ENCODE peak calls at places on chromosome 21, in seven cellular contexts. B is activated CD8-positive, alpha-beta memory T cell treated with anti-CD3 and anti-CD28 coated beads for 1 hour; Q is choroid plexus epithelial cell; L is activated CD4-positive, alpha-beta T cell treated with anti-CD3 and anti-CD28 coated beads for 1 hour; P is type B pancreatic cell; M is neuronal stem cell; S is naive thymus-derived CD8-positive, alpha-beta T cell. N is an unnamed sample.

GRCh38 chr21:17602874-17603273 is 9.8 kb downstream of the BTG3 start:
- DNase-seq in L (no peak), S (no peak), B (no peak), Q (peak; percentile 80), M (no peak), P (no peak), N (no peak)

GRCh38 chr21:34534522-34534921 is 22.5 kb upstream of the KCNE1 start:
- DNase-seq in Q (no peak), B (no peak), L (no peak), P (no peak), M (no peak), S (no peak), N (no peak)

GRCh38 chr21:43903451-43904091 is 38.5 kb downstream of the AGPAT3 start:
- DNase-seq in B (no peak), P (no peak), S (no peak), L (no peak), M (no peak), Q (no peak), N (no peak)

GRCh38 chr21:16534408-16535099 is 804.8 kb downstream of the USP25 start:
- DNase-seq in P (no peak), B (no peak), S (no peak), M (no peak), Q (peak; percentile 82), L (no peak), N (peak; percentile 46)

GRCh38 chr21:15126948-15127347 is 62.1 kb upstream of the NRIP1 start:
- DNase-seq in P (no peak), Q (no peak), S (no peak), M (no peak), L (no peak), B (no peak), N (no peak)

GRCh38 chr21:43824250-43824882 is 35.0 kb downstream of the RRP1 start:
- DNase-seq in S (no peak), P (no peak), Q (peak; percentile 60), M (no peak), B (no peak), L (no peak), N (no peak)

GRCh38 chr21:45537746-45538291 is 4.4 kb downstream of the SLC19A1 start:
- DNase-seq in B (no peak), Q (no peak), L (no peak), P (peak; percentile 36), S (no peak), M (no peak), N (no peak)

GRCh38 chr21:37787456-37787855 is 128.8 kb downstream of the KCNJ6 start:
- DNase-seq in M (no peak), P (no peak), S (no peak), L (no peak), B (no peak), Q (peak; percentile 83), N (no peak)

GRCh38 chr21:35933466-35933865 is 126.9 kb downstream of the SETD4 start:
- DNase-seq in B (no peak), Q (peak; percentile 78), P (no peak), L (no peak), S (no peak), M (no peak), N (no peak)

GRCh38 chr21:36973986-36974850 is 7.7 kb upstream of the HLCS start:
- DNase-seq in M (no peak), B (no peak), L (no peak), S (no peak), P (no peak), Q (no peak), N (no peak)

GRCh38 chr21:35810431-35810970 is 249.8 kb downstream of the SETD4 start:
- DNase-seq in B (no peak), M (no peak), P (no peak), L (no peak), S (no peak), Q (no peak), N (no peak)

GRCh38 chr21:15064576-15065380 is at the start of gene NRIP1:
- DNase-seq in Q (peak; percentile 95), L (peak; percentile 77), P (peak; percentile 90), S (peak; percentile 85), M (peak; percentile 86), B (peak; percentile 67), N (peak; percentile 66)

GRCh38 chr21:32245971-32246370 is 32.9 kb downstream of the MIS18A start:
- DNase-seq in P (no peak), L (no peak), Q (no peak), S (no peak), B (no peak), M (no peak), N (no peak)

GRCh38 chr21:45267390-45267760 is 20.3 kb downstream of the POFUT2 start:
- DNase-seq in B (no peak), Q (no peak), M (no peak), L (no peak), P (peak; percentile 47), S (no peak), N (no peak)

GRCh38 chr21:42193721-42194120 is 25.2 kb upstream of the ABCG1 start:
- DNase-seq in L (no peak), Q (no peak), P (no peak), B (no peak), S (no peak), M (no peak), N (no peak)

GRCh38 chr21:33543505-33544129 is 779 bp downstream of the SON start:
- DNase-seq in P (peak; percentile 79), M (no peak), B (peak; percentile 45), Q (no peak), S (peak; percentile 59), L (peak; percentile 40), N (no peak)

GRCh38 chr21:29638138-29638537 is 301.7 kb downstream of the GRIK1 start:
- DNase-seq in M (no peak), P (no peak), B (no peak), Q (no peak), S (no peak), L (no peak), N (no peak)

GRCh38 chr21:38899277-38899947 is 93.7 kb downstream of the ETS2 start:
- DNase-seq in L (no peak), B (no peak), M (no peak), P (no peak), S (no peak), Q (no peak), N (no peak)

GRCh38 chr21:23968722-23969647 is 1638.3 kb downstream of the MRPL39 start:
- DNase-seq in Q (peak; percentile 17), P (no peak), S (peak; percentile 71), M (peak; percentile 62), B (peak; percentile 24), L (peak; percentile 43), N (no peak)

GRCh38 chr21:42250422-42251403 is 31.8 kb downstream of the ABCG1 start:
- DNase-seq in L (no peak), S (no peak), B (no peak), M (no peak), Q (no peak), P (no peak), N (no peak)

GRCh38 chr21:38498057-38498833 is at the start of gene ERG:
- DNase-seq in L (no peak), P (no peak), B (no peak), S (no peak), Q (no peak), M (no peak), N (no peak)

GRCh38 chr21:36297938-36298572 is 21.9 kb upstream of the MORC3 start:
- DNase-seq in M (no peak), P (no peak), B (peak; percentile 42), S (peak; percentile 76), Q (peak; percentile 25), L (peak; percentile 56), N (no peak)

GRCh38 chr21:44913425-44914175 is 7.1 kb downstream of the ITGB2 start:
- DNase-seq in B (no peak), S (no peak), L (no peak), P (no peak), Q (no peak), M (no peak), N (no peak)

N was measured in cerebellar nuclear complex.